ENCODE peak calls at places on chromosomes 13 and 19, in six cellular contexts. X is heart left ventricle, B is H1, Y is left ventricle myocardium inferior, Z is dorsolateral prefrontal cortex, K is left lung. Q is an unnamed sample.

GRCh38 chr13:64471916-64472315 is 2758.2 kb downstream of the PCDH9 start:
- DNase-seq in Y (no peak), K (no peak), X (no peak), B (no peak), Z (no peak), Q (no peak)

GRCh38 chr13:75803175-75803611 is 167.1 kb downstream of the LMO7 start:
- DNase-seq in B (peak; percentile 60), Z (no peak), K (no peak), X (no peak), Y (no peak), Q (no peak)

GRCh38 chr19:19900124-19900523 is 622 bp upstream of the ZNF93 start:
- DNase-seq in X (no peak), B (no peak), Y (no peak), Z (no peak), K (no peak), Q (no peak)

GRCh38 chr13:36453518-36453917 is 21.2 kb downstream of the CCNA1 start:
- DNase-seq in Y (no peak), Z (no peak), B (no peak), X (no peak), K (no peak), Q (no peak)

GRCh38 chr13:20033486-20033885 is 75.0 kb downstream of the ZMYM2 start:
- DNase-seq in X (no peak), Z (no peak), K (no peak), Y (no peak), B (no peak), Q (no peak)

GRCh38 chr13:103351035-103351828 is 285.0 kb upstream of the SLC10A2 start:
- DNase-seq in B (peak; percentile 49), K (no peak), Z (no peak), X (peak; percentile 41), Y (peak; percentile 26), Q (no peak)

GRCh38 chr19:53254451-53255341 is at the start of gene ZNF677:
- DNase-seq in X (peak; percentile 98), Z (peak; percentile 96), Y (peak; percentile 94), B (peak; percentile 66), K (peak; percentile 95), Q (peak; percentile 90)

GRCh38 chr13:42396901-42397670 is 125.1 kb downstream of the AKAP11 start:
- DNase-seq in Y (no peak), X (no peak), Z (no peak), K (no peak), B (no peak), Q (no peak)

GRCh38 chr13:93549326-93549855 is 322.8 kb downstream of the GPC6 start:
- DNase-seq in K (no peak), X (no peak), Z (no peak), Y (no peak), B (no peak), Q (peak; percentile 71)

GRCh38 chr13:74794147-74794546 is 659.9 kb upstream of the KLF12 start:
- DNase-seq in Y (no peak), Z (no peak), K (no peak), B (no peak), X (no peak), Q (no peak)

GRCh38 chr19:50777830-50778303 is 7.6 kb downstream of the GPR32 start:
- DNase-seq in X (no peak), K (peak; percentile 63), Y (no peak), B (no peak), Z (no peak), Q (no peak)

GRCh38 chr13:72960541-72960940 is 98.3 kb upstream of the KLF5 start:
- DNase-seq in K (no peak), B (no peak), Z (no peak), Y (no peak), X (no peak), Q (no peak)

GRCh38 chr19:56076413-56076998 is 44.6 kb downstream of the ZNF787 start:
- DNase-seq in B (peak; percentile 78), X (no peak), K (no peak), Z (no peak), Y (no peak), Q (no peak)

GRCh38 chr13:27004866-27005265 is 166.7 kb downstream of the USP12 start:
- DNase-seq in Z (no peak), X (no peak), K (no peak), B (no peak), Y (no peak), Q (no peak)

GRCh38 chr13:90502143-90502542 is 845.3 kb upstream of the MIR17HG start:
- DNase-seq in B (no peak), Z (no peak), Y (peak; percentile 26), X (peak; percentile 70), K (no peak), Q (no peak)

GRCh38 chr13:103403148-103403740 is 337.0 kb upstream of the SLC10A2 start:
- DNase-seq in Y (no peak), B (no peak), X (no peak), Z (no peak), K (no peak), Q (no peak)

GRCh38 chr13:98751397-98752110 is 918 bp downstream of the SLC15A1 start:
- DNase-seq in Z (no peak), X (no peak), B (peak; percentile 59), K (no peak), Y (no peak), Q (no peak)

GRCh38 chr19:15643387-15643786 is 2.7 kb downstream of the CYP4F3 start:
- DNase-seq in Y (no peak), Z (no peak), K (no peak), B (no peak), X (no peak), Q (no peak)

GRCh38 chr19:57947088-57947418 is 453 bp downstream of the ZNF256 start:
- DNase-seq in Y (no peak), X (no peak), Z (no peak), B (no peak), K (no peak), Q (no peak)

GRCh38 chr13:112648101-112648500 is 41.7 kb upstream of the ATP11A start:
- DNase-seq in B (no peak), K (no peak), X (no peak), Z (no peak), Y (no peak), Q (no peak)

GRCh38 chr19:41311613-41312012 is 1.6 kb downstream of the CCDC97 start:
- DNase-seq in Z (no peak), K (no peak), X (no peak), Y (no peak), B (no peak), Q (no peak)

GRCh38 chr19:41309225-41310030 is 544 bp upstream of the CCDC97 start:
- DNase-seq in Z (no peak), B (peak; percentile 48), Y (no peak), X (no peak), K (no peak), Q (no peak)

GRCh38 chr19:41308450-41309224 is 1.3 kb upstream of the CCDC97 start:
- DNase-seq in X (peak; percentile 87), Y (peak; percentile 93), Z (peak; percentile 91), K (peak; percentile 94), B (peak; percentile 100), Q (peak; percentile 94)

GRCh38 chr19:41310031-41310831 is at the start of gene CCDC97:
- DNase-seq in B (peak; percentile 95), Z (peak; percentile 89), X (peak; percentile 89), K (peak; percentile 95), Y (peak; percentile 88), Q (peak; percentile 91)

DNA sequence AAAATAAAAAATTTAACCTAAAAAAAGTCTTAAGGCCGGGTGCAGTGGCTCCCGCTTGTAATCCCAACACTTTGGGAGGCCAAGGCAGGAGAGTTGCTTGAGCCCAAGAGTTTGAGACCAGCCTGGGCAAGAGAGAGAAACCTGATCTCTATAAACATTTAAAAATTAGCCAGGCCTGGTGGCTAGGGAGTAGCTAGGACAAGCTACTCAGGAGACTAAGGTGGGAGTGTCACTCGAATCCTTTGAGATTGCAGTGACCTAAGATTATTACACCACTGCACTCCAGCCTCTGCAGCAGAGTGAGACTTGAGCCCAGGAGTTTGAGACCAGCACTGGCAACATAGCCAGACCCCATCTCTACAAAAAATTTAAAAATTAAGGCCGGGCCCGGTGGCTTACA is 1.1 kb downstream of the CCDC97 start:
- DNase-seq in K (no peak), B (no peak), X (no peak), Z (no peak), Y (no peak), Q (no peak)
- H3K27ac ChIP-seq in K (peak overlapping the region; percentile 96), B (no peak overlapping the region), X (peak overlapping the region; percentile 93), Z (peak overlapping the region; percentile 97), Y (peak overlapping the region; percentile 98), Q (peak overlapping the region; percentile 94)

DNA sequence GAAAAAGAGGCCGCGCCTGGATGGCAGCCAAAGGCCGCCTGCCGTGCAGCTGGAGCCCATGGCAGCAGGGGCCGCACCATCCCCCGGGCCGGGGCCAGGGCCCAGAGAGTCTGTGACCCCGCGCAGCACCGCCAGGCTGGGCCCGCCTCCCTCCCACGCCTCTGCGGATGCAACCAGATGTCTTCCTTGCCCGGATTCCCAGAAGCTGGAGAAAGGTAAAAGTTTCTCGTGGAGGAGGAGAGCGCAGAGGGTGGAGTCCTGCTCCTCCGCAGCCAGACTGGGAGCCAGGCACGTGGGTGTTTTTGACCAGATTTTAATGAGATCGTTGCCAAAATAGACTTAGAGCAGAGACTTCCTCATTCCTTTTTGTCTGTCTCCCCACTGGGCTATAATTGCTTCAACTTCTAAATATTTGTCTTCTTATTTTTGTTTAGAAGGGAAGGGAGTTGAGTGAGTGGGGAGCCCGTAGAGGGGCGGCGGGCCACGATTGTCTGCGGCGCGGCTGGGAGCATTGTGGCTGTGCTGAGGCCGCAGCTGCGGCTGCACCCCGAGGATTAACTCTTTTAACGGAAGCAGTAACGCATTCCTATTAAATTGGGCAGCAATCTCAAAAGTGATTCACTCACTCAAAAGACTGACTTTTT is 22.8 kb upstream of the NDUFS7 start:
- DNase-seq in K (no peak), Y (peak; percentile 78), X (peak; percentile 86), B (no peak), Z (peak; percentile 90), Q (no peak)
- H3K4me3 ChIP-seq in K (peak overlapping the region; percentile 10), Y (peak overlapping the region; percentile 50), X (peak overlapping the region; percentile 12), B (no peak overlapping the region), Z (peak overlapping the region; percentile 53), Q (peak overlapping the region; percentile 63)

GRCh38 chr19:28871099-28871725 is 341.7 kb downstream of the UQCRFS1 start:
- DNase-seq in K (no peak), Z (no peak), X (no peak), Y (no peak), B (no peak), Q (no peak)

GRCh38 chr19:28864577-28865042 is 348.3 kb downstream of the UQCRFS1 start:
- DNase-seq in K (no peak), B (no peak), X (peak; percentile 84), Y (peak; percentile 66), Z (no peak), Q (no peak)

GRCh38 chr19:28868836-28869235 is 344.1 kb downstream of the UQCRFS1 start:
- DNase-seq in K (no peak), B (no peak), X (no peak), Y (no peak), Z (no peak), Q (no peak)

GRCh38 chr19:28869459-28869858 is 343.5 kb downstream of the UQCRFS1 start:
- DNase-seq in K (no peak), Z (no peak), B (no peak), X (no peak), Y (no peak), Q (no peak)

DNA sequence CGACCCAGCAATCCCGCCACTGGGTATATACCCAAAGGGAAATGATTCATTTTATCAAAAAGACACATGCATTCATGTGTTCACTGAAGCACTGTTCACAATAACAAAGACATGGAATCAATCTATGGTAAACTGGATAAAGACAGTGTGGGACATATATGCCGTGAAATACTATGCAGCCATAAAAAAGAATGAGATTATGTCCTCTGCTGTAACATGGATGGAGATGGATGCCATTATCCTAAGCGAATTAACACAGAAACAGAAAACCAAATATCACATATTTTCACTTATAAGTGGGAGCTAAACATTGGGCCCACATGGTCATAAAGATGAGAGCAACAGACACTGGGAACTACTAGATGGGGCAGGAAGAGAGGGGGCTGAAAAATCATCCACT is 345.0 kb downstream of the UQCRFS1 start:
- DNase-seq in B (no peak), Y (no peak), Z (no peak), X (no peak), K (no peak), Q (no peak)
- H3K27ac ChIP-seq in B (no peak overlapping the region), Y (no peak overlapping the region), Z (no peak overlapping the region), X (no peak overlapping the region), K (no peak overlapping the region), Q (no peak overlapping the region)

GRCh38 chr19:2333027-2333806 is 4.7 kb downstream of the SPPL2B start:
- DNase-seq in K (peak; percentile 85), B (peak; percentile 48), Z (no peak), X (no peak), Y (no peak), Q (no peak)
- H3K4me3 ChIP-seq in K (no peak overlapping the region), B (no peak overlapping the region), Z (no peak overlapping the region), X (no peak overlapping the region), Y (no peak overlapping the region), Q (no peak overlapping the region)